ENCODE peak calls at places on chromosomes 11 and 22, in five cellular contexts. I is right lobe of liver, R is K562, D is A549, U is Peyer's patch. L is an unnamed sample. For H3K4me1, the result is how much of the 10 kb centered on the place peaks cover.

GRCh38 chr11:14645247-14645912 is 1.8 kb downstream of the PDE3B start:
- DNase-seq in I (no peak), R (peak), D (no peak), U (no peak), L (no peak)

GRCh38 chr11:76703707-76704106 is 33.2 kb upstream of the LRRC32 start:
- DNase-seq in I (no peak), R (no peak), D (no peak), U (no peak), L (no peak)

GRCh38 chr22:44024288-44024908 is at the start of gene PARVB:
- DNase-seq in I (peak), R (peak), D (peak), U (peak), L (no peak)

GRCh38 chr11:18802381-18803257 is 11.0 kb upstream of the PTPN5 start:
- DNase-seq in I (no peak), R (peak), D (peak), U (peak), L (peak)

GRCh38 chr11:119721129-119722120 is 7.6 kb downstream of the NECTIN1 start:
- DNase-seq in I (no peak), R (peak), D (peak), U (no peak), L (peak)

GRCh38 chr11:122711362-122711761 is 55.8 kb downstream of the UBASH3B start:
- DNase-seq in I (no peak), R (no peak), D (no peak), U (no peak), L (no peak)

GRCh38 chr22:50699754-50700386 is 27.2 kb downstream of the SHANK3 start:
- DNase-seq in I (peak), R (peak), D (no peak), U (no peak), L (no peak)

GRCh38 chr22:40620464-40621046 is 16.0 kb downstream of the MRTFA start:
- DNase-seq in I (no peak), R (peak), D (peak), U (no peak), L (no peak)

GRCh38 chr22:17063372-17064106 is 21.3 kb upstream of the IL17RA start:
- DNase-seq in I (no peak), R (no peak), D (no peak), U (no peak), L (no peak)

GRCh38 chr11:74634537-74634936 is 42.2 kb downstream of the POLD3 start:
- DNase-seq in I (no peak), R (peak), D (peak), U (no peak), L (peak)

GRCh38 chr11:92707173-92707619 is 262.3 kb upstream of the MTNR1B start:
- DNase-seq in I (no peak), R (no peak), D (no peak), U (no peak), L (no peak)

GRCh38 chr22:25051073-25051472 is 98.6 kb downstream of the KIAA1671 start:
- DNase-seq in I (no peak), R (peak), D (peak), U (no peak), L (no peak)

GRCh38 chr11:102172127-102172848 is 62.0 kb downstream of the YAP1 start:
- DNase-seq in I (no peak), R (no peak), D (no peak), U (no peak), L (no peak)

GRCh38 chr11:26219506-26220117 is 112.3 kb upstream of the ANO3 start:
- DNase-seq in I (no peak), R (no peak), D (no peak), U (no peak), L (no peak)

GRCh38 chr11:10298342-10298741 is 4.3 kb upstream of the SBF2 start:
- DNase-seq in I (no peak), R (peak), D (peak), U (peak), L (no peak)

GRCh38 chr11:111301004-111301839 is 2.9 kb downstream of the POU2AF3 start:
- DNase-seq in I (peak), R (no peak), D (no peak), U (no peak), L (no peak)

GRCh38 chr11:86274503-86274902 is 27.5 kb upstream of the HIKESHI start:
- DNase-seq in I (no peak), R (no peak), D (no peak), U (no peak), L (no peak)

GRCh38 chr11:69371731-69372588 is 78.0 kb downstream of the MYEOV start:
- DNase-seq in I (peak), R (no peak), D (no peak), U (peak), L (no peak)

GRCh38 chr11:133078591-133079179 is 453.6 kb downstream of the OPCML start:
- DNase-seq in I (no peak), R (peak), D (peak), U (no peak), L (peak)

GRCh38 chr11:111448420-111448819 is 63.8 kb downstream of the BTG4 start:
- DNase-seq in I (no peak), R (no peak), D (no peak), U (no peak), L (no peak)

GRCh38 chr11:19957301-19957985 is 202.8 kb downstream of the DBX1 start:
- DNase-seq in I (no peak), R (no peak), D (no peak), U (no peak), L (no peak)

GRCh38 chr22:30159561-30160353 is 79.5 kb downstream of the HORMAD2 start:
- DNase-seq in I (peak), R (no peak), D (peak), U (no peak), L (peak)

GRCh38 chr22:35959121-35959800 is 69.4 kb downstream of the RBFOX2 start:
- DNase-seq in I (no peak), R (no peak), D (no peak), U (no peak), L (no peak)

GRCh38 chr11:63762662-63763505 is 5.7 kb downstream of the ZFTA start:
- DNase-seq in I (peak), R (no peak), D (no peak), U (no peak), L (peak)

GRCh38 chr11:106409201-106409600 is 331.7 kb downstream of the AASDHPPT start:
- DNase-seq in I (no peak), R (no peak), D (no peak), U (no peak), L (no peak)

GRCh38 chr11:61026121-61027031 is 54.9 kb downstream of the CD6 start:
- DNase-seq in I (no peak), R (no peak), D (no peak), U (peak), L (no peak)

GRCh38 chr11:77287615-77288273 is 13.7 kb downstream of the GDPD4 start:
- DNase-seq in I (no peak), R (no peak), D (no peak), U (no peak), L (no peak)

GRCh38 chr11:6992457-6993431 is 27.4 kb downstream of the ZNF214 start:
- DNase-seq in I (no peak), R (no peak), D (no peak), U (no peak), L (no peak)

GRCh38 chr11:102831128-102831708 is 12.2 kb downstream of the MMP3 start:
- DNase-seq in I (no peak), R (peak), D (peak), U (no peak), L (peak)

GRCh38 chr11:107043242-107043991 is 25.1 kb upstream of the GUCY1A2 start:
- DNase-seq in I (no peak), R (no peak), D (no peak), U (no peak), L (no peak)

GRCh38 chr11:8802263-8802662 is 108.7 kb upstream of the AKIP1 start:
- DNase-seq in I (no peak), R (no peak), D (no peak), U (no peak), L (no peak)

GRCh38 chr11:46381046-46381835 is at the start of gene MDK:
- DNase-seq in I (no peak), R (peak), D (no peak), U (no peak), L (no peak)

GRCh38 chr11:109865558-109866186 is 227.5 kb upstream of the ZC3H12C start:
- DNase-seq in I (no peak), R (no peak), D (peak), U (no peak), L (peak)

GRCh38 chr22:28231423-28231822 is 312.4 kb upstream of the PITPNB start:
- DNase-seq in I (no peak), R (no peak), D (no peak), U (no peak), L (no peak)

GRCh38 chr11:109970516-109971183 is 122.5 kb upstream of the ZC3H12C start:
- DNase-seq in I (no peak), R (no peak), D (no peak), U (no peak), L (no peak)

GRCh38 chr11:74540270-74540669 is 46.7 kb upstream of the LIPT2 start:
- DNase-seq in I (no peak), R (no peak), D (no peak), U (no peak), L (no peak)

GRCh38 chr22:27206001-27206746 is 548.8 kb downstream of the MIAT start:
- DNase-seq in I (no peak), R (no peak), D (no peak), U (no peak), L (no peak)

GRCh38 chr11:2574043-2574552 is 125.7 kb downstream of the KCNQ1OT1 start:
- DNase-seq in I (peak), R (no peak), D (no peak), U (no peak), L (peak)

DNA sequence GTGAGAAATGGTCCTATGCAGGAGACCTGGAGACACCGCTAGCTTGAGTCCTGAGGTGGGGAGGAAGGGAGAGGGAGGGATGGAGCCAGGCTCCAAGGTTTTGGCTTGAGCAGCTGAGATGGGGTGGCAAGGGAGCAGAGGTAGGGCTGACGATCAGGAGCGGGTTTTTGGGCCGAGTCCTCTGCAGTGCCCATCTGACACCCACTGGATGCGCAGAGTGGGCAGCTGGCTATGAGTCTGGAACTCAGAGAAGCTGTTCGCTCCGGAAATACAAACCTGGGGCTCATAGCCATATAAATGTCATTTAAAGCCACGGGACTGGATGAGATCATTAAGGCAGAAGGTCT is 450 bp upstream of the MAFF start:
- DNase-seq in I (no peak), R (no peak), D (no peak), U (no peak), L (no peak)
- H3K4me3 ChIP-seq in I (no peak), R (peak), D (peak), U (peak), L (no peak)

GRCh38 chr11:85137597-85137996 is 489.5 kb downstream of the DLG2 start:
- DNase-seq in I (peak), R (no peak), D (no peak), U (no peak), L (peak)
- TF ChIP-seq POLR2A in I (no peak), R (no peak), D (no peak), U (no peak), L (no peak)

DNA sequence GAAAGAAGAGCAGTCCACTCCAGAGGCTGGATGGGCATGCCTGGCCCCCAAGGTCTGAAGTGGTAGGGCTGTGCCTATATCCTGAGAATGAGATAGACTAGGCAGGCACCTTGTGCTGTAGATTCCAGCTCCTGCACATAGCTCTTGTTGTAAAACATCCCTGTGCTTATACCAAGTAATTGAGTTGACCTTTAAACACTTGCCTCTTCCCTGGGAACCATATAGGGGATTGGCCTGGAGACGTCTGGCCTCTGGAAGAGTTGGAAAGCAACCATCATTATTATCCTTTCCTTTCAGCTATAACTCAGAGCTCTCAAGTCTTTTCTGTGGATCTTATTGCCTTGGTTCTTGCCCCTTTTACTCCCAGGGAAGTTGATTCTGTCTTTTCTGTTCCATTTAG is 15.1 kb downstream of the LIMK2 start:
- DNase-seq in I (no peak), R (no peak), D (no peak), U (no peak), L (no peak)
- H3K4me1 ChIP-seq in I (under half), R (under half), D (under half), U (under half), L (half or more)

GRCh38 chr11:35676611-35676965 is 14.0 kb downstream of the TRIM44 start:
- DNase-seq in I (no peak), R (no peak), D (no peak), U (no peak), L (no peak)
- H3K4me3 ChIP-seq in I (no peak), R (no peak), D (no peak), U (no peak), L (no peak)

GRCh38 chr22:22375586-22376351 is 131.2 kb downstream of the VPREB1 start:
- DNase-seq in I (no peak), R (no peak), D (no peak), U (peak), L (peak)

GRCh38 chr22:22374163-22374562 is 129.6 kb downstream of the VPREB1 start:
- DNase-seq in I (no peak), R (no peak), D (no peak), U (no peak), L (no peak)

GRCh38 chr22:22372063-22372462 is 127.5 kb downstream of the VPREB1 start:
- DNase-seq in I (no peak), R (no peak), D (no peak), U (no peak), L (no peak)

GRCh38 chr22:22376352-22376706 is 131.7 kb downstream of the VPREB1 start:
- DNase-seq in I (no peak), R (no peak), D (no peak), U (peak), L (no peak)

GRCh38 chr22:22374579-22374978 is 130.0 kb downstream of the VPREB1 start:
- DNase-seq in I (no peak), R (no peak), D (no peak), U (no peak), L (no peak)
- TF ChIP-seq POLR2A in I (no peak), R (no peak), D (no peak), U (no peak), L (no peak)

L was measured in body of pancreas.